ENCODE peak calls at places on chromosomes 5 and 9, in ten cellular contexts. I is GM23248; H is transverse colon; W is tibial artery; S is CD8-positive, alpha-beta memory T cell; D is fibroblast of lung; E is PC-3; A is trophoblast cell; Q is IMR-90; Z is body of pancreas. J is an unnamed sample.

GRCh38 chr9:113906411-113907110 is 30.5 kb downstream of the ZNF618 start:
- DNase-seq in W (no peak), A (no peak), D (peak; percentile 23), H (no peak), Z (no peak), S (no peak), I (peak; percentile 44), Q (peak; percentile 41), E (no peak), J (peak; percentile 19)

GRCh38 chr5:13478831-13479465 is 465.5 kb downstream of the DNAH5 start:
- DNase-seq in A (peak; percentile 35), E (peak; percentile 83), W (no peak), I (peak; percentile 69), Z (peak; percentile 36), D (no peak), S (no peak), H (no peak), Q (peak; percentile 46), J (peak; percentile 31)

GRCh38 chr5:119418782-119419101 is 33.6 kb upstream of the HSD17B4 start:
- DNase-seq in Q (no peak), S (no peak), I (no peak), Z (no peak), E (peak; percentile 21), W (no peak), D (no peak), A (no peak), H (no peak), J (no peak)

GRCh38 chr5:90488791-90489190 is 14.1 kb downstream of the POLR3G start:
- DNase-seq in H (no peak), Z (no peak), A (no peak), Q (peak; percentile 65), W (no peak), D (no peak), E (peak; percentile 39), I (peak; percentile 79), S (no peak), J (peak; percentile 65)

GRCh38 chr9:95073918-95074317 is 243.6 kb downstream of the FANCC start:
- DNase-seq in S (no peak), I (no peak), H (no peak), Q (no peak), D (no peak), A (no peak), W (peak; percentile 18), E (no peak), Z (no peak), J (no peak)

GRCh38 chr9:93259490-93260289 is 75.8 kb downstream of the WNK2 start:
- DNase-seq in H (peak; percentile 4), A (no peak), Q (no peak), Z (peak; percentile 3), S (no peak), E (no peak), W (peak; percentile 10), D (no peak), I (no peak), J (no peak)

GRCh38 chr9:118318770-118319443 is 614.7 kb downstream of the TLR4 start:
- DNase-seq in D (no peak), Z (peak; percentile 29), H (no peak), Q (no peak), A (no peak), W (no peak), E (peak; percentile 15), S (no peak), I (no peak), J (no peak)

GRCh38 chr5:14281746-14282181 is 138.6 kb downstream of the TRIO start:
- DNase-seq in A (peak; percentile 30), Z (no peak), H (no peak), Q (no peak), W (no peak), I (no peak), D (no peak), E (no peak), S (no peak), J (no peak)

GRCh38 chr5:32449216-32449721 is 4.7 kb upstream of the ZFR start:
- DNase-seq in W (no peak), S (no peak), Q (no peak), I (no peak), A (no peak), D (no peak), Z (no peak), E (no peak), H (no peak), J (no peak)

GRCh38 chr9:96448546-96449170 is 1.3 kb upstream of the HABP4 start:
- DNase-seq in E (no peak), Q (no peak), S (no peak), A (no peak), W (no peak), I (peak; percentile 12), H (no peak), Z (no peak), D (no peak), J (no peak)

GRCh38 chr5:172179032-172179989 is 8.7 kb downstream of the STK10 start:
- DNase-seq in I (no peak), D (no peak), A (peak; percentile 43), W (no peak), Z (no peak), S (peak; percentile 73), E (no peak), Q (peak; percentile 40), H (peak; percentile 45), J (peak; percentile 78)

GRCh38 chr5:1975898-1976765 is 93.4 kb upstream of the IRX4 start:
- DNase-seq in A (no peak), D (peak; percentile 34), Q (no peak), W (no peak), E (peak; percentile 23), Z (no peak), H (no peak), I (no peak), S (no peak), J (no peak)

GRCh38 chr9:121731919-121732318 is 80.5 kb downstream of the DAB2IP start:
- DNase-seq in E (no peak), W (no peak), H (peak; percentile 62), Q (no peak), S (no peak), Z (no peak), I (peak; percentile 17), D (no peak), A (no peak), J (no peak)

GRCh38 chr5:110054240-110054639 is 364.5 kb downstream of the MAN2A1 start:
- DNase-seq in Q (peak; percentile 21), H (peak; percentile 27), I (peak; percentile 34), W (peak; percentile 54), E (peak; percentile 82), S (peak; percentile 86), A (no peak), D (peak; percentile 84), Z (peak; percentile 21), J (peak; percentile 31)

GRCh38 chr9:131697097-131697496 is 42.8 kb downstream of the RAPGEF1 start:
- DNase-seq in H (no peak), Q (peak; percentile 61), E (no peak), S (no peak), A (no peak), W (peak; percentile 43), D (peak; percentile 89), Z (peak; percentile 67), I (peak; percentile 9), J (peak; percentile 14)

GRCh38 chr9:135330307-135330631 is 149.3 kb upstream of the PPP1R26 start:
- DNase-seq in Z (no peak), E (no peak), H (no peak), W (no peak), D (no peak), Q (no peak), I (no peak), A (no peak), S (no peak), J (no peak)
- H3K9me3 ChIP-seq in Z (no peaks in the 10 kb centered on the region), E (no peaks in the 10 kb centered on the region), H (no peaks in the 10 kb centered on the region), W (peaks cover 8% of the 10 kb centered on the region), D (no peaks in the 10 kb centered on the region), Q (peaks cover 33% of the 10 kb centered on the region), I (no peaks in the 10 kb centered on the region), A (peaks cover 16% of the 10 kb centered on the region), S (no peaks in the 10 kb centered on the region), J (peaks cover 6% of the 10 kb centered on the region)

DNA sequence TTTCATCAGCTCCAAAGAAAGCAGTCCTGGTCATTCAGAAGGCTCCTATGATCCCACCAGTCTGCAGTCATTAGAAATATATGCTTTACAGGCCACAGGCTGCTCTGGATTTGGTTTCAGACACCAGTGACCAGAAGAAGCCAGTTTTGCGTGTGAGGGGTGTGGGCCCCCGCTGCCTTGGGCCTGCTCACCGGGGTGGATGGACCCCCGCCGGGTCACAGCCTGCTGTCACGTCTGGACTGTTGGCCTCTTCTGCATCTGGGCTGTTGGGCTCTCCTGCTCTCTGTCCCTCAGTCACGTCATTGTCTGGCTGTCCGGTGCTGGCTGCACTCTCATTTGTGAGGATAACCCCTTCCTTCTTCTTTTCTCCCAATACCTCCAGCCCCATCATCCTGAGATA is 33.1 kb downstream of the NSUN2 start:
- DNase-seq in D (no peak), S (no peak), H (no peak), W (no peak), Q (no peak), A (no peak), Z (no peak), E (no peak), I (no peak), J (no peak)
- H3K4me3 ChIP-seq in D (no peak overlapping the region), S (no peak overlapping the region), H (no peak overlapping the region), W (no peak overlapping the region), Q (no peak overlapping the region), A (no peak overlapping the region), Z (no peak overlapping the region), E (no peak overlapping the region), I (no peak overlapping the region), J (no peak overlapping the region)

GRCh38 chr9:100555471-100555870 is 22.4 kb upstream of the CAVIN4 start:
- DNase-seq in S (no peak), Q (no peak), I (no peak), A (no peak), E (no peak), H (no peak), Z (no peak), D (no peak), W (no peak), J (no peak)

DNA sequence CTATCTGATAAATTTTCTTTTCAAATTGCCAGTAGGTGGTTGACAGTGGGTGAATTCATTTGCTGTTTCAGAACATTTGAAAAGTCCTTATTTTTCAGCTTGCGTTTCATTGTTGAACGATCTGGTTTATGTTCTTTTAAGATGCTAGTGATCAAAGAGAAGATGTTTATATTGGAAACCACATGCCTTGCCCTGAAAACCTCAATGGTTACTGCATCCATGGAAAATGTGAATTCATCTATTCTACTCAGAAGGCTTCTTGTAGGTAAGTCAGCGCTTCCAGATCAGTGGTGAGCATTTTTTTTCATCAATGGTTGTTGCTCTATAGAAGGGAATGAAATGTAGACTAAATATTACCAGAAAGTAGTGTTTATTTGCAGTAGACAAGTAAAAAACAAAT is 16.6 kb upstream of the CAVIN4 start:
- DNase-seq in W (no peak), E (no peak), Z (no peak), Q (peak; percentile 55), A (no peak), H (no peak), I (no peak), S (no peak), D (peak; percentile 6), J (no peak)
- H3K9me3 ChIP-seq in W (no peaks in the 10 kb centered on the region), E (no peaks in the 10 kb centered on the region), Z (no peaks in the 10 kb centered on the region), Q (no peaks in the 10 kb centered on the region), A (no peaks in the 10 kb centered on the region), H (no peaks in the 10 kb centered on the region), I (no peaks in the 10 kb centered on the region), S (no peaks in the 10 kb centered on the region), D (no peaks in the 10 kb centered on the region), J (no peaks in the 10 kb centered on the region)

DNA sequence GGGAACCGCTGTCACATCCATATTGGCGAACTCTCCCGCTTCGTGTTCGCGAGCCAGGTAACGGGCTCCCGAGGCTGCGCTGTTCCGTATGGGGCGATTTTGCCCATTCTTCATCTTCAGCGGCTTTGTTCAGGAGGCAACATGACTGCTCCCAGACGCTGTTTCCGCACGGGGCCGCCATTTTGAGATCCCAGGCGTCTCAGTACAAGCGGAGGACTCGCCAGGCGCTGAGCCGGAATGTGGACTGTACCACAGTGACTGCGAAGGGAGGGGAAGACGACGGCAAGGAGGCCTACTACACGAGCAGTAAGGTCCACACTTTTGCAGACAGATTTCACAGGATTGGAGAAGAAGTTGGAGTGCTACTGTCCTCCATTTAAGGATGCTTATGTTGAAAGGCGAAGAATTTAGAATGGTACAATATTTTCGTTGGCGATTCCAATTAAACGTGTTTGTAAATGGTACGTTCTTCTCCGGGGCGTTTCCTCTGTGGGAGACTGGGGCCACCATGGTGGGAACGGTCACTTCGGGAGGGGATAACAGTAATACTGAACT is 41.6 kb upstream of the ZNF300 start:
- DNase-seq in A (no peak), D (peak; percentile 97), W (peak; percentile 80), I (peak; percentile 37), E (no peak), Z (peak; percentile 89), H (peak; percentile 53), Q (peak; percentile 39), S (no peak), J (no peak)
- H3K4me3 ChIP-seq in A (peak overlapping the region; percentile 52), D (peak overlapping the region; percentile 58), W (peak overlapping the region; percentile 65), I (peak overlapping the region; percentile 38), E (no peak overlapping the region), Z (peak overlapping the region; percentile 72), H (peak overlapping the region; percentile 38), Q (peak overlapping the region; percentile 46), S (no peak overlapping the region), J (peak overlapping the region; percentile 81)